ENCODE peak calls at places on chromosomes 1 and 21, in six cellular contexts. H is mesenchymal stem cell, J is heart right ventricle, Q is body of pancreas, L is ovary, S is fibroblast of the aortic adventitia. R is an unnamed sample.

GRCh38 chr1:21655748-21656147 is 13.4 kb downstream of the RAP1GAP start:
- DNase-seq in Q (peak; percentile 45), J (no peak), L (no peak), S (no peak), H (no peak), R (no peak)

GRCh38 chr1:43007377-43008105 is 48.9 kb upstream of the SLC2A1 start:
- DNase-seq in L (no peak), Q (peak; percentile 56), J (no peak), S (no peak), H (no peak), R (no peak)

GRCh38 chr1:16151200-16151708 is 4.6 kb downstream of the EPHA2 start:
- DNase-seq in S (no peak), J (no peak), Q (no peak), L (no peak), H (peak; percentile 69), R (no peak)

GRCh38 chr1:30331415-30332065 is 391.8 kb downstream of the MATN1 start:
- DNase-seq in Q (no peak), J (no peak), H (no peak), L (no peak), S (no peak), R (no peak)

GRCh38 chr1:41418868-41419583 is 57.8 kb downstream of the FOXO6 start:
- DNase-seq in H (peak; percentile 73), Q (peak; percentile 83), L (no peak), J (peak; percentile 80), S (peak; percentile 85), R (peak; percentile 87)

GRCh38 chr1:58397187-58397820 is 149.2 kb downstream of the OMA1 start:
- DNase-seq in H (peak; percentile 66), Q (no peak), J (no peak), L (no peak), S (peak; percentile 28), R (peak; percentile 62)

GRCh38 chr1:42380617-42381423 is at the start of gene RIMKLA:
- DNase-seq in H (peak; percentile 37), L (peak; percentile 19), S (no peak), Q (peak; percentile 76), J (peak; percentile 61), R (no peak)

GRCh38 chr21:36005018-36005417 is 55.3 kb downstream of the SETD4 start:
- DNase-seq in H (no peak), L (peak; percentile 55), Q (no peak), S (peak; percentile 61), J (no peak), R (no peak)

GRCh38 chr1:171220551-171221175 is 27.6 kb upstream of the FMO1 start:
- DNase-seq in H (peak; percentile 53), Q (no peak), J (no peak), L (peak; percentile 35), S (peak; percentile 22), R (peak; percentile 86)

GRCh38 chr1:94843430-94843829 is 23.3 kb downstream of the SLC44A3 start:
- DNase-seq in S (no peak), L (no peak), H (no peak), Q (no peak), J (no peak), R (no peak)

GRCh38 chr1:114035304-114035700 is 56.0 kb downstream of the OLFML3 start:
- DNase-seq in L (no peak), S (no peak), H (no peak), Q (no peak), J (no peak), R (no peak)

GRCh38 chr1:235278233-235278914 is 49.6 kb downstream of the ARID4B start:
- DNase-seq in Q (peak; percentile 76), L (no peak), S (no peak), H (no peak), J (no peak), R (no peak)

GRCh38 chr1:200625381-200625824 is 4.9 kb upstream of the KIF14 start:
- DNase-seq in H (peak; percentile 46), Q (no peak), L (no peak), S (peak; percentile 65), J (no peak), R (no peak)

DNA sequence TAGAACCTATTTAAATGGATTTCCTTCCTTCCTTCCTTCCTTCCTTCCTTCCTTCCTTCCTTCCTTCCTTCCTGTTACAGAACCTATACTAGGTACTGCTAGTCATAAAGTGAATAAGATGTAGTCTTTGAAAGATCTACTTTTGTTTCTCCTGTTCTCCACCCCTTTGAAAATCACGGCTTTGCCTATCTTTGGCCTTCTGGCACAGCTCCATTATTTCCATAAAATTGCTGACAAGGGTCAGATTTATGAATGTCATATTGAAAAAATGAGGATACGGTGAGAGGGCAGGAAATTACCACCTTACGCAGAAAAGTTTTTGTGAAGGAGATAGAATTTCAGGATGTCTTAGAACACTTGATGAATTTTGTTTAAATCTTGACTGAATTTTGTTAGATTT is 18.1 kb upstream of the HMCN1 start:
- DNase-seq in J (no peak), Q (no peak), H (no peak), L (no peak), S (no peak), R (no peak)
- H3K4me3 ChIP-seq in J (no peak overlapping the region), Q (no peak overlapping the region), H (no peak overlapping the region), L (no peak overlapping the region), S (no peak overlapping the region), R (no peak overlapping the region)

GRCh38 chr1:204294371-204294770 is 65.4 kb downstream of the PLEKHA6 start:
- DNase-seq in H (peak; percentile 94), Q (no peak), S (peak; percentile 97), J (no peak), L (peak; percentile 57), R (peak; percentile 72)
- H3K4me3 ChIP-seq in H (peak overlapping the region; percentile 46), Q (no peak overlapping the region), S (no peak overlapping the region), J (no peak overlapping the region), L (no peak overlapping the region), R (no peak overlapping the region)

GRCh38 chr1:231626951-231627614 is 493 bp downstream of the DISC1 start:
- DNase-seq in Q (peak; percentile 57), S (peak; percentile 31), J (peak; percentile 74), L (peak; percentile 59), H (peak; percentile 83), R (peak; percentile 65)

GRCh38 chr1:231626535-231626950 is at the start of gene DISC1:
- DNase-seq in H (peak; percentile 96), J (peak; percentile 84), L (peak; percentile 87), S (peak; percentile 86), Q (peak; percentile 82), R (peak; percentile 79)

GRCh38 chr1:231625975-231626534 is 535 bp upstream of the DISC1 start:
- DNase-seq in H (no peak), L (no peak), Q (no peak), S (no peak), J (no peak), R (no peak)

GRCh38 chr1:231629132-231629531 is 2.5 kb downstream of the DISC1 start:
- DNase-seq in H (peak; percentile 54), L (no peak), S (peak; percentile 52), Q (peak; percentile 15), J (peak; percentile 21), R (no peak)

GRCh38 chr1:231628207-231628876 is 1.8 kb downstream of the DISC1 start:
- DNase-seq in Q (no peak), H (peak; percentile 47), S (peak; percentile 10), L (peak; percentile 49), J (no peak), R (no peak)
- H3K4me3 ChIP-seq in Q (no peak overlapping the region), H (no peak overlapping the region), S (no peak overlapping the region), L (no peak overlapping the region), J (no peak overlapping the region), R (no peak overlapping the region)

GRCh38 chr21:39452965-39453332 is 1.2 kb downstream of the SH3BGR start:
- DNase-seq in H (no peak), Q (no peak), J (no peak), S (no peak), L (no peak), R (no peak)
- H3K4me3 ChIP-seq in H (no peak overlapping the region), Q (no peak overlapping the region), J (peak overlapping the region; percentile 40), S (peak overlapping the region; percentile 40), L (no peak overlapping the region), R (no peak overlapping the region)

GRCh38 chr1:5507340-5507739 is 484.9 kb downstream of the NPHP4 start:
- DNase-seq in J (no peak), S (no peak), H (no peak), Q (no peak), L (no peak), R (no peak)
- H3K4me3 ChIP-seq in J (no peak overlapping the region), S (no peak overlapping the region), H (no peak overlapping the region), Q (no peak overlapping the region), L (no peak overlapping the region), R (no peak overlapping the region)

GRCh38 chr1:167803358-167804217 is 81.8 kb downstream of the MPZL1 start:
- DNase-seq in H (peak; percentile 93), S (peak; percentile 96), J (peak; percentile 92), L (peak; percentile 92), Q (peak; percentile 94), R (peak; percentile 78)
- H3K4me3 ChIP-seq in H (peak overlapping the region; percentile 40), S (no peak overlapping the region), J (no peak overlapping the region), L (no peak overlapping the region), Q (no peak overlapping the region), R (no peak overlapping the region)

R was measured in SJSA1.